ENCODE peak calls at places on chromosome 5, in ten cellular contexts. V is cardiac muscle cell, S is foreskin fibroblast, W is neural crest cell, X is ovary, B is tibial artery, J is hepatocyte, H is brain microvascular endothelial cell, A is HFFc6, Z is AG04450. Q is an unnamed sample.

GRCh38 chr5:166164211-166164610 is 2127.2 kb upstream of the WWC1 start:
- DNase-seq in V (no peak), S (no peak), W (no peak), X (no peak), B (no peak), J (no peak), H (no peak), A (no peak), Z (no peak), Q (no peak)

GRCh38 chr5:173452098-173452497 is 123.9 kb upstream of the STC2 start:
- DNase-seq in V (peak), S (peak), W (no peak), X (no peak), B (no peak), J (no peak), H (peak), A (peak), Z (no peak), Q (no peak)

GRCh38 chr5:112109331-112109993 is 309.6 kb downstream of the EPB41L4A start:
- DNase-seq in V (no peak), S (peak), W (no peak), X (peak), B (no peak), J (peak), H (peak), A (peak), Z (peak), Q (peak)

GRCh38 chr5:15763754-15764153 is 263.8 kb downstream of the FBXL7 start:
- DNase-seq in V (no peak), S (peak), W (no peak), X (no peak), B (no peak), J (no peak), H (no peak), A (peak), Z (no peak), Q (no peak)

GRCh38 chr5:163506726-163507125 is 1.3 kb downstream of the MAT2B start:
- DNase-seq in V (no peak), S (no peak), W (no peak), X (no peak), B (no peak), J (peak), H (peak), A (peak), Z (no peak), Q (no peak)

GRCh38 chr5:180795771-180796313 is 6.8 kb downstream of the MGAT1 start:
- DNase-seq in V (no peak), S (no peak), W (no peak), X (no peak), B (no peak), J (no peak), H (no peak), A (no peak), Z (no peak), Q (no peak)

GRCh38 chr5:104111622-104112021 is 549.0 kb upstream of the NUDT12 start:
- DNase-seq in V (no peak), S (no peak), W (no peak), X (no peak), B (no peak), J (no peak), H (no peak), A (no peak), Z (no peak), Q (no peak)

GRCh38 chr5:173932695-173933139 is 44.6 kb downstream of the CPEB4 start:
- DNase-seq in V (peak), S (no peak), W (no peak), X (no peak), B (no peak), J (peak), H (no peak), A (no peak), Z (no peak), Q (no peak)

GRCh38 chr5:107542428-107542827 is 128.3 kb downstream of the EFNA5 start:
- DNase-seq in V (no peak), S (peak), W (no peak), X (peak), B (peak), J (peak), H (peak), A (peak), Z (no peak), Q (peak)

GRCh38 chr5:36029914-36030313 is 36.8 kb downstream of the UGT3A2 start:
- DNase-seq in V (no peak), S (no peak), W (no peak), X (no peak), B (no peak), J (no peak), H (no peak), A (no peak), Z (no peak), Q (no peak)

GRCh38 chr5:121693864-121694263 is 157.8 kb upstream of the FTMT start:
- DNase-seq in V (no peak), S (no peak), W (no peak), X (no peak), B (no peak), J (no peak), H (no peak), A (no peak), Z (no peak), Q (no peak)

GRCh38 chr5:83474986-83475385 is 3.4 kb downstream of the VCAN start:
- DNase-seq in V (peak), S (no peak), W (no peak), X (no peak), B (peak), J (no peak), H (no peak), A (no peak), Z (no peak), Q (no peak)

GRCh38 chr5:173691931-173692330 is 75.5 kb upstream of the BOD1 start:
- DNase-seq in V (no peak), S (no peak), W (no peak), X (no peak), B (no peak), J (no peak), H (no peak), A (no peak), Z (no peak), Q (no peak)

GRCh38 chr5:14244721-14245518 is 101.8 kb downstream of the TRIO start:
- DNase-seq in V (no peak), S (no peak), W (no peak), X (no peak), B (no peak), J (no peak), H (no peak), A (peak), Z (no peak), Q (no peak)

GRCh38 chr5:19125956-19126713 is 861.9 kb downstream of the CDH18 start:
- DNase-seq in V (no peak), S (no peak), W (no peak), X (no peak), B (no peak), J (no peak), H (no peak), A (no peak), Z (no peak), Q (no peak)

GRCh38 chr5:104186100-104186499 is 623.5 kb upstream of the NUDT12 start:
- DNase-seq in V (no peak), S (no peak), W (no peak), X (no peak), B (no peak), J (no peak), H (peak), A (no peak), Z (no peak), Q (no peak)

GRCh38 chr5:378976-379742 is 57.6 kb downstream of the AHRR start:
- DNase-seq in V (no peak), S (no peak), W (no peak), X (no peak), B (peak), J (no peak), H (no peak), A (peak), Z (no peak), Q (no peak)

GRCh38 chr5:124043456-124043855 is 531.5 kb downstream of the CSNK1G3 start:
- DNase-seq in V (no peak), S (no peak), W (no peak), X (no peak), B (no peak), J (no peak), H (no peak), A (no peak), Z (no peak), Q (no peak)

GRCh38 chr5:50727149-50727496 is 60.7 kb downstream of the PARP8 start:
- DNase-seq in V (no peak), S (no peak), W (no peak), X (no peak), B (no peak), J (no peak), H (no peak), A (no peak), Z (no peak), Q (no peak)

GRCh38 chr5:141402553-141403328 is at the start of gene PCDHGA9:
- DNase-seq in V (no peak), S (peak), W (no peak), X (no peak), B (peak), J (no peak), H (peak), A (no peak), Z (no peak), Q (no peak)

GRCh38 chr5:53262348-53262970 is 152.9 kb upstream of the MOCS2 start:
- DNase-seq in V (peak), S (peak), W (no peak), X (no peak), B (no peak), J (peak), H (peak), A (peak), Z (no peak), Q (no peak)

GRCh38 chr5:122312670-122312988 is 592 bp downstream of the SNCAIP start:
- DNase-seq in V (peak), S (no peak), W (peak), X (peak), B (peak), J (peak), H (no peak), A (peak), Z (no peak), Q (no peak)

GRCh38 chr5:142360607-142361120 is 35.8 kb upstream of the SPRY4 start:
- DNase-seq in V (peak), S (peak), W (no peak), X (no peak), B (no peak), J (peak), H (peak), A (peak), Z (no peak), Q (no peak)

GRCh38 chr5:116445311-116445710 is 129.3 kb downstream of the SEMA6A start:
- DNase-seq in V (no peak), S (no peak), W (no peak), X (no peak), B (no peak), J (no peak), H (no peak), A (no peak), Z (no peak), Q (no peak)

GRCh38 chr5:116442095-116442534 is 132.5 kb downstream of the SEMA6A start:
- DNase-seq in V (no peak), S (peak), W (no peak), X (no peak), B (no peak), J (peak), H (no peak), A (peak), Z (no peak), Q (no peak)

GRCh38 chr5:116446356-116447005 is 128.1 kb downstream of the SEMA6A start:
- DNase-seq in V (no peak), S (no peak), W (no peak), X (no peak), B (no peak), J (no peak), H (no peak), A (no peak), Z (no peak), Q (no peak)

GRCh38 chr5:116441223-116441622 is 133.4 kb downstream of the SEMA6A start:
- DNase-seq in V (no peak), S (no peak), W (no peak), X (no peak), B (no peak), J (no peak), H (no peak), A (no peak), Z (no peak), Q (no peak)

DNA sequence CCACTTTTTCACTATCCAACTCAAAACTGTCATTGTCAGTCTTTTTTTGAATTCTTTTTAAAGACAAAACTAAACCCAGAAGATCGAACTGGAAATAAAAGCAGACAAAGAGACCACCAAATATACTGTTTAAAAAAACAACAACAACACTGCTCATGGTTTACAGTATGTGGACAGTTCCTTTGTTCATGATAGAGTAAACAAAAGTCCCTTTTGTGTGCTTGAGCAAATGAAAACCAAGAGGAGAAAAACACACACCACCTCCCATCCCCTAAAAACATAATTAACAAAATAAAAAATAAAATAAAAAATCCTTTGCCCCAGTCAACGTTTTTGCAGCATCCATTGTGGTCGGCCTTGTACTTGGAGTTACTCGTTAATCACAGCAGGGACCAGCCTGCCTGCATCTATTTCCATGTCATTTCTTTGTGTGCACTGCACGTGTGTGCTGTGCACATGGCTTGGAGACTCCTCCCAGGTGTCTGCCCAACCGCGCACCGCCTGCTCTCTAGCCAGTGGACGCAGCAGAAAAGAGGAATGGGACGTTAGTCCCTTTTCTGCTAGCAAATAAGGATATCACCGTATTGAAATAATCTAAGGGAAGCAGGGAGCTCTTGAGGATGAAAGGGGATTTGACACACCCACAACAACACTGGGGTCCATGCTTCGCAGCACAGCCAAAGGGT is 130.1 kb downstream of the SEMA6A start:
- DNase-seq in V (no peak), S (no peak), W (no peak), X (no peak), B (no peak), J (no peak), H (no peak), A (no peak), Z (no peak), Q (no peak)
- TF ChIP-seq CTCF in V (no peak), S (no peak), W (no peak), X (no peak), B (no peak), J (no peak), H (no peak), A (no peak), Z (no peak), Q (no peak)

DNA sequence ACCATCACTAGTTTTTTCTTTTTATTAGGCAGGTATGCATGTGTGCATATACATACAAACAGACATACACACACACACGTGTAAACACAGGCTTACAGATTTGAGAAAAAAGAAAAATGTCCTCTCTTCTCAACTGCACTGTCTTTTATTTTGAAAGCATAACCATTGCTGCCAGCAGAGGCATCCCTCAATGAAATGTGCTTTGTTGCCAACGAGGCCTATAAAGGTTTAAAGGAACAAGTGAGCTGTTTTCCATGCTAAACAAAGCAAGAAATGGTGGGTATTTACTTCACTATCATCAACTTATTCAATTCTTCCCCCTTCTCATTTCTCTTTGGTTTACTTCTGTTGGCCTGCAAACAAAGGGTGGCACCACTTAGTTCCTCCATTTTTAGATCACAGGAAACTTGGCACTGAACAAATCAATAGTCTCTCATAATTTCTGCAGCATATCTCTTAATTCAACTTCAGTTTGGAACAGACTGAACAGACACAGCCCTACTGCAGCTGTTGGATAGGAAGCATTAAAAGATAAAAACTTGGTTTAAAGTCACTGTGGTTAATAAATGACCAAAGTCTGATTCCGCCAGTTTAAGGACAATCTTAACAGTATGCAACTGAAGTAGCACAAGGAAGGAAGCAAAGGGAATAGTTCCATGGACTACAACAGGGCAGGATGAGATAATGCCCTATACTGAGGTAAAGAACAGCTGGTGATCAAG is 21.8 kb downstream of the TTC33 start:
- DNase-seq in V (no peak), S (no peak), W (no peak), X (no peak), B (no peak), J (peak), H (no peak), A (no peak), Z (no peak), Q (no peak)
- TF ChIP-seq CTCF in V (no peak), S (no peak), W (no peak), X (no peak), B (no peak), J (no peak), H (no peak), A (no peak), Z (peak), Q (no peak)

DNA sequence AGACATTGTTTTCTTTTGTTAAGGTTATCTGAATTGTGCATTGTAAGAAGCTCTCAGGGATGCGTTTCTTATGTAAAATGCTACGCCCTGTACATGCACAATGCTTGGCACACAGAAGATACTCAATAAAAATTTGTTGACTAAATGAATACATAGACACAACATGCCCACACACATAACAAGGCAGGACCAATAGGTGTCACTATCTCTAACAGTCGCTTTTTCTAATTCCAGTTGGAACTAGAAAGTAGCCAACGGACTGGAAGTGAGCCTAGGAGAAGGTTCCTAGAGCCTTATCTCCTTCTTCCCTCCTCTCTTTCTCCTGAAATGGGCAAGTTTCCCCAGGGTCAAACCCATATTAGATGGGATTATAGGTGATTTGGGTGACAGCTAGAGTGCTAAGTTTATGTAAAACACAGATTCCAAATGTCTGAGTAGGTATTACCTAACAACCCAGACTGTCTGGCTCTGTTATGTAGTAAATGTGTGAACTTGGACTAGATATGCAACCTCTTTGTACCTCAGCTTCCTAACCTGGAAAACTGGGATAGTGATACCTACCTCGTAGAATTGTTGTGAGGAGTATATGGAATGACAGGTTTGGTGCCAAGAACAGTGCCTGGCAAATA is 603.0 kb downstream of the RAB3C start:
- DNase-seq in V (no peak), S (no peak), W (no peak), X (no peak), B (no peak), J (no peak), H (no peak), A (no peak), Z (no peak), Q (no peak)
- TF ChIP-seq CTCF in V (no peak), S (no peak), W (no peak), X (no peak), B (no peak), J (no peak), H (no peak), A (peak), Z (no peak), Q (no peak)

DNA sequence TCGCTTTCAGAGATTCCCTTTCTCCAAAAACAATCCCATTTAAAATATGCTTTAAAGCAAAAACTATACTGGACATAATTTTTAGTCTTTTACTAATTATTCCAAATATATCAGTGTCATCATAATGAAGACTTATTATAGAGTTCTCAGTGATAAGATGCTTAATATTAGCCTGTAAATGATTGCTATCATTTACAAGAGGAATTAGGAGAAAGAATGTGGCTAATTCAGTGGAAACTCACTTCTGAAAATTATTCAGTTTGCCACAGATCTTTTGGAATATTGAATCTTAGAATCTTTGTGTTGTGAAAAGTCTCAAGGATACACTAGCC is 24.7 kb upstream of the GLRX start:
- DNase-seq in V (no peak), S (no peak), W (no peak), X (no peak), B (no peak), J (no peak), H (no peak), A (no peak), Z (no peak), Q (no peak)
- TF ChIP-seq CTCF in V (no peak), S (no peak), W (no peak), X (no peak), B (no peak), J (no peak), H (no peak), A (peak), Z (no peak), Q (no peak)

DNA sequence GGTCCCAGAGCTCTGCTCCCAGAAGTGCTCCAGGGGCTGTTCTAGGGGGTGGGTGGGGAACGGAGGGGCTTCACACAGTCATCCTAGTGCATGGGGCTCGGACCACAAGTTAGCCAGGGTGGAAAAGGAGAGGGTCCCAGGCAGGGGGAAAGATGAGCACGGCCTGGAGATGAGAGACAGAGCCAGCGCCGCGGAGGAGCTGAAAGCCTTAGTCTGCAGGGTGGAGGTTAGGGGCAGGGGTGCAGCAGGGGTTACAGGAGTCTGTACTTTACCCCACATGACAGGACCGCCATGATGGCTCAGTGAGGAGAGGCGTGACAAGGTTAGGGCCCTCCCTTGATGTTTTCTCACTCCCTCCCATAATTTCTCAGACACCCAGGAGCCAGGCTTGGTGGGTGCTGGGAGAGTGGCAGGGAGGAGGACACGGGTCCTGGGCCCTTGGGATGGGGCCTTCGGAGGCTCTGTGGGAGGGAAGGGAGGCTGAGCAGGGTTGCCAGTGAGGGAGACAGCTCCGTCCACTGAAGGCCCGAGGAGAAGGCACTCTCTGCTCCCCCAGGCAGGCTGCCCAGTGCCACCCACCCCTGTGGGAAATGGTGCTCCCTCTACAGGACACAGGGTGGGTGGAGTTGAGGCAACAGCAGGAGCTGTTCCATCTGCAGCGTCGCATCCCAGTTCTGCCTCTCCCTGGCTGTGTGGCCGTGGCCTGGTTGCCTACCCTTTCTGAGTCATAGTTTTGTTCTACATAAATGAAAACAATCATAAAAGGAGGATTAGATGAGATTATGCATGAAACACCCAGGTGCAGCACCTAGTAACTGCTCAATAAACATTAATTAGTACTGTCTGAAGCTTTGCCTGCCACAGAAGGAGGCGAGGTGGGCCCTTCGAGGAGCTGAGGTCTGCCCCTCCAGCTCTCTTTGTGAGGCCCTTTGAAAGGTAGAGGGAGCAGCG is 66.2 kb downstream of the NDST1 start:
- DNase-seq in V (no peak), S (no peak), W (no peak), X (peak), B (peak), J (no peak), H (no peak), A (no peak), Z (no peak), Q (no peak)
- TF ChIP-seq CTCF in V (peak), S (no peak), W (no peak), X (no peak), B (no peak), J (peak), H (peak), A (peak), Z (peak), Q (peak)